ENCODE peak calls at places on chromosomes 2 and 18, in nine cellular contexts. W is fibroblast of lung, D is IMR-90, Y is left lung, N is GM12878, L is H9, H is HCT116, X is psoas muscle, T is tibial nerve. R is an unnamed sample.
A peak's percentile ranks its signal among the peaks of the same experiment; 100 is the strongest.

GRCh38 chr2:86825728-86826386 is 35.1 kb upstream of the CD8A start:
- DNase-seq in H (no peak), L (no peak), T (no peak), X (no peak), D (no peak), Y (no peak), W (no peak), N (no peak), R (no peak)

GRCh38 chr2:153477096-153477555 is 1.4 kb downstream of the RPRM start:
- DNase-seq in H (no peak), W (no peak), L (peak; percentile 67), T (no peak), X (no peak), Y (no peak), N (no peak), D (no peak), R (no peak)

GRCh38 chr2:49914281-49914680 is 760.0 kb upstream of the FSHR start:
- DNase-seq in D (no peak), X (no peak), T (no peak), Y (no peak), W (peak; percentile 76), L (no peak), N (no peak), H (no peak), R (no peak)

GRCh38 chr18:10032331-10032979 is 118.6 kb downstream of the VAPA start:
- DNase-seq in D (no peak), H (no peak), X (no peak), L (peak; percentile 79), T (no peak), W (peak; percentile 17), Y (no peak), N (no peak), R (peak; percentile 43)

GRCh38 chr2:31446848-31447247 is 32.3 kb upstream of the XDH start:
- DNase-seq in X (no peak), D (peak; percentile 38), H (no peak), Y (no peak), T (no peak), W (peak; percentile 80), N (no peak), L (no peak), R (no peak)

GRCh38 chr2:12014088-12014960 is 267.9 kb downstream of the LPIN1 start:
- DNase-seq in H (no peak), X (no peak), Y (peak; percentile 63), D (peak; percentile 70), W (peak; percentile 93), N (no peak), T (no peak), L (no peak), R (no peak)

GRCh38 chr2:80304522-80304878 is at the start of gene LRRTM1:
- DNase-seq in L (no peak), N (no peak), Y (no peak), W (peak; percentile 11), X (no peak), H (no peak), D (no peak), T (no peak), R (no peak)

GRCh38 chr18:26803643-26804042 is 61.9 kb downstream of the AQP4 start:
- DNase-seq in N (no peak), W (no peak), L (no peak), H (no peak), X (no peak), Y (no peak), T (no peak), D (no peak), R (no peak)

GRCh38 chr18:7066965-7067555 is 50.5 kb downstream of the LAMA1 start:
- DNase-seq in T (no peak), N (no peak), H (no peak), X (no peak), D (peak; percentile 12), Y (no peak), W (no peak), L (no peak), R (no peak)

GRCh38 chr2:207505728-207506127 is 24.0 kb upstream of the CREB1 start:
- DNase-seq in H (no peak), T (no peak), W (peak; percentile 96), L (no peak), N (no peak), D (peak; percentile 80), Y (no peak), X (no peak), R (no peak)

GRCh38 chr2:20615046-20615465 is 35.8 kb downstream of the HS1BP3 start:
- DNase-seq in D (no peak), N (no peak), Y (peak; percentile 29), W (no peak), T (no peak), X (no peak), L (no peak), H (no peak), R (no peak)

GRCh38 chr2:53347219-53347618 is 420.4 kb upstream of the CHAC2 start:
- DNase-seq in W (no peak), T (no peak), D (no peak), X (no peak), L (no peak), Y (no peak), H (no peak), N (no peak), R (no peak)

GRCh38 chr2:35168351-35168750 is 1187.2 kb upstream of the CRIM1 start:
- DNase-seq in N (no peak), H (no peak), D (no peak), X (no peak), W (no peak), T (no peak), Y (no peak), L (no peak), R (no peak)

GRCh38 chr2:52608030-52608429 is 1159.6 kb upstream of the CHAC2 start:
- DNase-seq in H (no peak), T (no peak), W (no peak), D (no peak), N (no peak), L (no peak), Y (no peak), X (no peak), R (no peak)

GRCh38 chr2:97011977-97012569 is 25.7 kb upstream of the FAM178B start:
- DNase-seq in X (no peak), T (peak; percentile 31), N (peak; percentile 16), W (peak; percentile 62), Y (no peak), L (no peak), D (peak; percentile 70), H (peak; percentile 48), R (peak; percentile 44)

GRCh38 chr2:28934769-28935168 is 40.3 kb downstream of the WDR43 start:
- DNase-seq in Y (no peak), L (no peak), X (no peak), D (no peak), N (no peak), W (no peak), H (no peak), T (no peak), R (no peak)

GRCh38 chr2:218991674-218992168 is 1.5 kb downstream of the CRYBA2 start:
- DNase-seq in Y (no peak), L (no peak), X (peak; percentile 18), D (peak; percentile 47), N (no peak), H (no peak), T (no peak), W (peak; percentile 32), R (no peak)

DNA sequence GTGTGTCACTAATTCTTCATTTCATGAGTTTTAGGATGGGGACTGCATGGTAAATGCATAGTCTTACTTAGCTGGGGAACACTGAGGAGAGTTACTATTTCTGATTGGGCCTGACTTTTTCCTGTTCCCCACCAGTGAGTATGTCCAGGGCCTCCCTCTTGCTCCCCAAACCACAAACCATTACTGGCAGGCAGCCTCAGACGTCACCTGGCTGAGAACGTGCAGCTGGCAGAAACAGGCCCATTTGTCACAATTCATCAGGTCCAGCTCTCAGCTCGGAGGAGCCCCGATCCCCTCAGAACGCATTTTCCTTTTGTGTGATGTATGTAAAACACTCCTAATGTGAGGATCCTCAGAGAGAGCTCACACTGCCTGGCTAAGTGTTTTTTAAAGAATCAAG is 71.7 kb upstream of the SIX3 start:
- DNase-seq in Y (no peak), H (no peak), L (no peak), T (no peak), D (no peak), N (no peak), W (peak; percentile 3), X (no peak), R (no peak)
- H3K27me3 ChIP-seq in Y (no peaks in the 10 kb centered on the region), H (peaks cover 18% of the 10 kb centered on the region), L (no peaks in the 10 kb centered on the region), T (no peaks in the 10 kb centered on the region), D (peaks cover 6% of the 10 kb centered on the region), N (no peaks in the 10 kb centered on the region), W (peaks cover 2% of the 10 kb centered on the region), X (no peaks in the 10 kb centered on the region), R (no peaks in the 10 kb centered on the region)

DNA sequence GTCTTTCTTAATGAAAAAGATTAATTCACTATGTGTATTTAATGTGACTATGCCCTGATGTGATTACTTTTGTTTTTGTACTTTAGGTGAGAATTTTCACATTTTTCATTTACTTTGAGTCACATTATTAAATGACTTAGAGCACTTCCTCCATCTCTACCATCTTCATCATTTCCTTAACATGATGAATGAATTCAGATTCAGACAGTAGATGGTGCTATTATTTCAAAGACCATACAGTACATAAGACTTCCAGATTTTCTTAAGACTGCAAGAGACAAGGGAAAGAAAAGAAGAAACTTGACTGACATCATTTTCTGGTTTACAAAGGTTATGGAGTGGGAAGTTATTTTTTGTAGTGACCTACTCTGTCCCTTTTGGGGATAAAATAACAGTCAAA is 1010.6 kb upstream of the NXPH2 start:
- DNase-seq in Y (no peak), D (no peak), N (no peak), W (peak; percentile 23), H (peak; percentile 29), L (no peak), X (no peak), T (no peak), R (no peak)
- TF ChIP-seq CTCF in Y (no peak), D (peak; percentile 8), N (peak; percentile 42), W (no peak), H (peak; percentile 56), L (peak; percentile 58), X (peak; percentile 20), T (no peak), R (peak; percentile 25)

DNA sequence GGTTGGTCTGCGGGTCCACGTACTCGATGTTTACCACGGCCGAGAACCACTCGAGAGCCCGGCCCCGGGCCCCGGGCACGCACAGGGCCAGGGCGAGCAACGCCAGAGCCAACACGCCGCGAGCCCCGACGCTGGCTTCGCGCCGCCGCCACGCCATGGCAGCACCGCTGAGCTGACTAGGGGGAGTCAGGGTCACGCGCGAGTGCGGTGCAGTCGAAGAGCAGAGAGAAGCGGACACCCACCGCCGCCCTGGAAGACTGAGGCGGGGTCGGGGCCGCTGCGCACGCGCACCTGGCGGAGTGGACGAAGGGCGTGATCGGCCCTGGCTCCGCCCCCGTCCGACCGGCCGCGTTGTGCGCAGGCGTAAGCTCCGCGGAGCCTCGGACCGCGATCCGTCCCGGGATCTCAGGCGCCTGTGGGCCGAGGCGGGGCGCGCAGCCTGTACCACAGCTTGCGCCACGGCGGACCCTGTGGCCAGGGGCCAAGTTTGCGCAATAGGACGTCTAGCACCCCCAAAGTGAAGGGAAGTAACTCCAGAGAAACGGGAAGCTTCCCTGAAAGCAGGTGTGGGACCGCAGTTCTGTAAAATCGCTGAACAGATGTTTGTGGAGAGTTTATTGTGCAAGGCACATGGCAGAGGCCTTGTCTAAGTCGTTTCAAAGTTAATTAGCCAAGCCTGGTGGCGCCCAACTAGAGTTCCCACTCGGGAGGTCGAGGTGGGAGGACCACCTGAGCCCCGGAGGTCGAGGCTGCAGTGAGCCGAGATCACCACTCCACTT is at the start of gene RNF149:
- DNase-seq in Y (peak; percentile 95), T (peak; percentile 87), H (peak; percentile 72), L (peak; percentile 84), X (peak; percentile 96), D (peak; percentile 86), W (peak; percentile 82), N (peak; percentile 61), R (peak; percentile 94)
- H3K27me3 ChIP-seq in Y (no peaks in the 10 kb centered on the region), T (no peaks in the 10 kb centered on the region), H (no peaks in the 10 kb centered on the region), L (no peaks in the 10 kb centered on the region), X (no peaks in the 10 kb centered on the region), D (no peaks in the 10 kb centered on the region), W (no peaks in the 10 kb centered on the region), N (no peaks in the 10 kb centered on the region), R (no peaks in the 10 kb centered on the region)

GRCh38 chr2:67476808-67477790 is 80.0 kb downstream of the ETAA1 start:
- DNase-seq in L (no peak), D (peak; percentile 81), W (peak; percentile 57), T (no peak), Y (no peak), H (peak; percentile 12), N (no peak), X (no peak), R (no peak)
- TF ChIP-seq CTCF in L (peak; percentile 70), D (peak; percentile 68), W (peak; percentile 39), T (no peak), Y (no peak), H (peak; percentile 54), N (peak; percentile 42), X (peak; percentile 50), R (peak; percentile 51)